ENCODE peak calls at places on chromosomes 12 and 14, in seven cellular contexts. One of them, this sample, is unnamed.

GRCh38 chr14:74912111-74912510 is 10.9 kb downstream of the RPS6KL1 start:
- DNase-seq in effector memory CD8-positive, alpha-beta T cell: no peak
- DNase-seq in central memory CD4-positive, alpha-beta T cell: no peak
- DNase-seq in colonic mucosa: no peak
- DNase-seq in GM04503: no peak
- DNase-seq in activated T-cell treated with anti-CD3 and anti-CD28 coated beads, Interleukin-2, amount 50 U/mL, for 24 hours: no peak
- DNase-seq in choroid plexus epithelial cell: no peak
- DNase-seq in this sample: no peak

GRCh38 chr12:121933522-121934317 is 15.3 kb downstream of the CFAP251 start:
- DNase-seq in colonic mucosa: no peak
- DNase-seq in central memory CD4-positive, alpha-beta T cell: no peak
- DNase-seq in choroid plexus epithelial cell: peak; percentile 53
- DNase-seq in GM04503: no peak
- DNase-seq in activated T-cell treated with anti-CD3 and anti-CD28 coated beads, Interleukin-2, amount 50 U/mL, for 24 hours: no peak
- DNase-seq in effector memory CD8-positive, alpha-beta T cell: no peak
- DNase-seq in this sample: no peak

GRCh38 chr12:57726151-57726883 is 12.2 kb downstream of the AGAP2 start:
- DNase-seq in colonic mucosa: peak; percentile 88
- DNase-seq in effector memory CD8-positive, alpha-beta T cell: no peak
- DNase-seq in activated T-cell treated with anti-CD3 and anti-CD28 coated beads, Interleukin-2, amount 50 U/mL, for 24 hours: peak; percentile 40
- DNase-seq in choroid plexus epithelial cell: peak; percentile 82
- DNase-seq in GM04503: peak; percentile 34
- DNase-seq in central memory CD4-positive, alpha-beta T cell: no peak
- DNase-seq in this sample: no peak

GRCh38 chr14:60035177-60035576 is 56.5 kb upstream of the PCNX4 start:
- DNase-seq in effector memory CD8-positive, alpha-beta T cell: no peak
- DNase-seq in colonic mucosa: no peak
- DNase-seq in choroid plexus epithelial cell: no peak
- DNase-seq in GM04503: no peak
- DNase-seq in central memory CD4-positive, alpha-beta T cell: no peak
- DNase-seq in activated T-cell treated with anti-CD3 and anti-CD28 coated beads, Interleukin-2, amount 50 U/mL, for 24 hours: no peak
- DNase-seq in this sample: no peak

GRCh38 chr14:57052705-57053302 is 215.9 kb downstream of the EXOC5 start:
- DNase-seq in activated T-cell treated with anti-CD3 and anti-CD28 coated beads, Interleukin-2, amount 50 U/mL, for 24 hours: no peak
- DNase-seq in central memory CD4-positive, alpha-beta T cell: no peak
- DNase-seq in choroid plexus epithelial cell: no peak
- DNase-seq in effector memory CD8-positive, alpha-beta T cell: no peak
- DNase-seq in colonic mucosa: no peak
- DNase-seq in GM04503: no peak
- DNase-seq in this sample: no peak

GRCh38 chr12:64010069-64010686 is 165.7 kb downstream of the SRGAP1 start:
- DNase-seq in choroid plexus epithelial cell: peak; percentile 76
- DNase-seq in activated T-cell treated with anti-CD3 and anti-CD28 coated beads, Interleukin-2, amount 50 U/mL, for 24 hours: no peak
- DNase-seq in central memory CD4-positive, alpha-beta T cell: no peak
- DNase-seq in colonic mucosa: no peak
- DNase-seq in GM04503: no peak
- DNase-seq in effector memory CD8-positive, alpha-beta T cell: no peak
- DNase-seq in this sample: no peak

GRCh38 chr12:109797905-109798669 is 35.1 kb downstream of the TRPV4 start:
- DNase-seq in GM04503: no peak
- DNase-seq in activated T-cell treated with anti-CD3 and anti-CD28 coated beads, Interleukin-2, amount 50 U/mL, for 24 hours: no peak
- DNase-seq in choroid plexus epithelial cell: no peak
- DNase-seq in central memory CD4-positive, alpha-beta T cell: no peak
- DNase-seq in effector memory CD8-positive, alpha-beta T cell: no peak
- DNase-seq in colonic mucosa: no peak
- DNase-seq in this sample: no peak

GRCh38 chr12:114864688-114865685 is 181.0 kb upstream of the TBX3 start:
- DNase-seq in choroid plexus epithelial cell: peak; percentile 34
- DNase-seq in effector memory CD8-positive, alpha-beta T cell: no peak
- DNase-seq in activated T-cell treated with anti-CD3 and anti-CD28 coated beads, Interleukin-2, amount 50 U/mL, for 24 hours: no peak
- DNase-seq in GM04503: no peak
- DNase-seq in colonic mucosa: no peak
- DNase-seq in central memory CD4-positive, alpha-beta T cell: no peak
- DNase-seq in this sample: no peak

GRCh38 chr12:76491292-76491691 is 68.3 kb downstream of the OSBPL8 start:
- DNase-seq in effector memory CD8-positive, alpha-beta T cell: no peak
- DNase-seq in activated T-cell treated with anti-CD3 and anti-CD28 coated beads, Interleukin-2, amount 50 U/mL, for 24 hours: no peak
- DNase-seq in colonic mucosa: no peak
- DNase-seq in choroid plexus epithelial cell: no peak
- DNase-seq in central memory CD4-positive, alpha-beta T cell: no peak
- DNase-seq in GM04503: no peak
- DNase-seq in this sample: no peak

GRCh38 chr12:113056631-113057488 is at the start of gene DTX1:
- DNase-seq in GM04503: no peak
- DNase-seq in effector memory CD8-positive, alpha-beta T cell: peak; percentile 19
- DNase-seq in central memory CD4-positive, alpha-beta T cell: peak; percentile 19
- DNase-seq in activated T-cell treated with anti-CD3 and anti-CD28 coated beads, Interleukin-2, amount 50 U/mL, for 24 hours: peak; percentile 67
- DNase-seq in colonic mucosa: no peak
- DNase-seq in choroid plexus epithelial cell: no peak
- DNase-seq in this sample: no peak

GRCh38 chr12:63457857-63458256 is 210.4 kb downstream of the DPY19L2 start:
- DNase-seq in choroid plexus epithelial cell: no peak
- DNase-seq in GM04503: no peak
- DNase-seq in central memory CD4-positive, alpha-beta T cell: no peak
- DNase-seq in activated T-cell treated with anti-CD3 and anti-CD28 coated beads, Interleukin-2, amount 50 U/mL, for 24 hours: no peak
- DNase-seq in effector memory CD8-positive, alpha-beta T cell: no peak
- DNase-seq in colonic mucosa: no peak
- DNase-seq in this sample: no peak

This sample was measured in GF-D8.